ENCODE peak calls at places on chromosomes 16 and 17, in nine cellular contexts. Z, L, U, D, G, R, X, C and K are unnamed samples.

GRCh38 chr16:19716183-19716582 is 1.8 kb downstream of the KNOP1 start:
- DNase-seq in G (no peak), Z (no peak), U (no peak), X (peak), R (no peak), L (no peak), D (no peak), C (no peak), K (no peak)

GRCh38 chr17:5758651-5759050 is 174.3 kb upstream of the NLRP1 start:
- DNase-seq in R (peak), Z (no peak), G (no peak), X (no peak), C (no peak), L (no peak), D (peak), U (peak), K (peak)

GRCh38 chr16:27238591-27238990 is 30.0 kb downstream of the NSMCE1 start:
- DNase-seq in L (no peak), X (no peak), Z (no peak), G (no peak), D (no peak), U (no peak), C (no peak), R (no peak), K (no peak)

GRCh38 chr16:13939821-13940220 is 19.9 kb downstream of the ERCC4 start:
- DNase-seq in U (no peak), L (no peak), C (no peak), R (no peak), D (no peak), X (no peak), Z (no peak), G (no peak), K (no peak)

GRCh38 chr17:27293898-27294688 is at the start of gene WSB1:
- DNase-seq in X (peak), R (peak), U (peak), C (peak), Z (peak), L (peak), D (peak), G (peak), K (peak)

GRCh38 chr16:16992986-16993783 is 477.6 kb downstream of the XYLT1 start:
- DNase-seq in R (no peak), D (no peak), U (no peak), C (no peak), G (no peak), X (no peak), Z (no peak), L (no peak), K (no peak)

GRCh38 chr17:17749921-17750320 is 68.7 kb downstream of the RAI1 start:
- DNase-seq in U (peak), D (peak), L (peak), G (no peak), X (peak), Z (peak), C (peak), R (peak), K (no peak)

GRCh38 chr17:52841971-52842370 is 683.5 kb upstream of the CA10 start:
- DNase-seq in D (no peak), Z (no peak), U (no peak), G (no peak), C (no peak), R (no peak), L (no peak), X (no peak), K (no peak)

GRCh38 chr16:83980794-83981193 is 12.8 kb downstream of the NECAB2 start:
- DNase-seq in D (no peak), X (no peak), G (no peak), U (no peak), L (no peak), C (no peak), Z (no peak), R (no peak), K (no peak)

GRCh38 chr17:76567634-76568432 is 17.8 kb downstream of the ST6GALNAC2 start:
- DNase-seq in Z (no peak), L (no peak), C (peak), X (no peak), R (no peak), U (peak), D (no peak), G (peak), K (no peak)

GRCh38 chr17:67157732-67158639 is 87.0 kb downstream of the HELZ start:
- DNase-seq in U (peak), G (no peak), X (no peak), C (no peak), D (peak), L (no peak), R (peak), Z (no peak), K (no peak)

GRCh38 chr16:73213761-73214480 is 166.0 kb upstream of the ZFHX3 start:
- DNase-seq in C (no peak), G (no peak), R (no peak), X (no peak), D (no peak), L (no peak), Z (no peak), U (no peak), K (no peak)

DNA sequence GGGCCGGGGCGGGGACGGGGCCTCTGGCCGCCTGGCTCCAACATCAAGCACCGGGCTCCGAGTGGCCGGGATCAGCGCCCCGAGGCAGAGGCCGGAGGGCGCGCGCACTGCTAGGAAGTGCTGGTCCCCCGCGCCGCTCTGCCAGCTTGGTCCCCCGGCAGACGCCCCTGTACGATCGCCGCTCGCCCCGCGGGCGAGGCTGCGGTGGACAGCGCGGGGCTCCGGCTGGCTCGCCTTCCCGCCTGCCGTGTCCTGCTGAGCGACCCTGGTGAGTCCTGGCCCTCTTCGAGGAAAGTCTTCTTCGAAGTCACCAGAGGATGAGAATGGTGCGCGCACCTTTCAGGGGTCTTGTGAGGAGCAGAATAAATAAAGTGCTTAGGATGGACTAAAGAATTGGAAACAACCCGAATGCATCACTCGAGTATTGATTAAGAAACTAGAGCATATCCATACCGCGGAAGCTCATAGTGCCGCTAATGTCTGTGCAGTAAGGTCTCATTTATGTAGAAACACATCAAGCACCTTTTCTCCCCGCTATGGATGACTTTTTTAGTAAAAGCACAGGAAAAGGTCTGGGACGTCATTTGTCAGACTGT is 389 bp downstream of the ZNF213 start:
- DNase-seq in L (no peak), U (no peak), X (no peak), G (no peak), R (no peak), Z (no peak), D (peak), C (no peak), K (no peak)
- TF ChIP-seq POLR2A in L (no peak), U (no peak), X (no peak), G (no peak), R (peak), Z (no peak), D (peak), C (no peak), K (peak)

DNA sequence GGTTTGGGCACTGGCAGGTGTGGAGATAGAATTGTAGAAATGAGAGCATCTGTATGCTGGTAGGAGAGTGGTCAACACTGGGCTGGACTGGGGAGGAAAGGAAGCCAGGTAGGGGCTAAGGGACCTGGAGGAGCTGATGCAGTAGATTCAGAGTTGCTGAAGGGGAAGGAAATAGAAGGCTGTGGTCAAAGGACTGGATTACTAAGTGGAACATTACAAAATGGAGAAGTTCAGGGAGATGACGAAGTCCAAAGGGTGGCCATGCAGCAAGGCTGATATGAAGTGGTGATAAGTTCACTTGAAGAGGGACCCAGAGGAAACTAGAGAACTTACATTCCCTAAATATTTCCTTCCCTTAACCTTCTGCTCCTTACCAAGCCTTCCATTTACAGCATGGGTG is 8.6 kb upstream of the CCL2 start:
- DNase-seq in D (no peak), Z (no peak), U (peak), R (no peak), X (no peak), L (no peak), C (no peak), G (no peak), K (no peak)
- H3K4me3 ChIP-seq in D (no peak), Z (no peak), U (no peak), R (no peak), X (no peak), L (no peak), C (no peak), G (no peak), K (no peak)

DNA sequence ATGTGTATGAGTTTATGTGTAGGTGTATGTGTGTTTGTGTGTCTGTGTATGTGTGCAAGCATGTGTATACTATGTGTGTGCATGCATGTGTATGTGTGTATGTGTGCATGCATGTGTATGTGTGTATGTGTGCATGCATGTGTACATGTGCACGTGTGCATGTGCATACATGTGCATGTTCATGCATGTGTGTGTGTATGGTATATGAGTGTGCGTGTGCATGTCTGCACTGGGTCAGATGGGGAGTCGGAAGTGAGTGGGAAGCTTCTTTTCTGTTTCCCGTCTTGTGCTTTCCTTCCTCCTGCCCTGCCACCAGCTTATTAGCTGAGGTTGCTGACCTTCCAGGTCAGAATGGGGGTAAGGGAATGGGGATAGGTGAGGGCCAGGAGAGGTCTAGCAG is 174.7 kb downstream of the MAP2K4 start:
- DNase-seq in X (no peak), C (no peak), Z (no peak), G (no peak), R (no peak), D (no peak), U (no peak), L (no peak), K (no peak)
- TF ChIP-seq POLR2A in X (no peak), C (no peak), Z (no peak), G (no peak), R (no peak), D (no peak), U (no peak), L (no peak), K (no peak)

GRCh38 chr17:50920041-50920410 is 53.9 kb upstream of the TOB1 start:
- DNase-seq in G (no peak), L (no peak), R (no peak), C (no peak), Z (no peak), D (no peak), X (no peak), U (no peak), K (no peak)
- H3K4me3 ChIP-seq in G (no peak), L (no peak), R (no peak), C (no peak), Z (no peak), D (no peak), X (no peak), U (no peak), K (no peak)

GRCh38 chr17:75514299-75515228 is 773 bp downstream of the CASKIN2 start:
- DNase-seq in D (no peak), Z (peak), R (no peak), C (no peak), X (peak), U (peak), G (no peak), L (no peak), K (peak)

GRCh38 chr17:75515523-75516254 is at the start of gene CASKIN2:
- DNase-seq in L (peak), D (peak), X (peak), Z (peak), R (peak), C (peak), G (peak), U (peak), K (peak)

GRCh38 chr17:75516255-75516618 is at the start of gene TSEN54:
- DNase-seq in L (peak), R (peak), U (peak), Z (peak), G (peak), D (peak), C (peak), X (peak), K (peak)

GRCh38 chr17:75513667-75514052 is 1.7 kb downstream of the CASKIN2 start:
- DNase-seq in R (no peak), Z (peak), L (no peak), D (no peak), X (no peak), U (no peak), G (no peak), C (no peak), K (no peak)

GRCh38 chr17:75515229-75515522 is 161 bp downstream of the CASKIN2 start:
- DNase-seq in R (no peak), L (no peak), G (no peak), X (no peak), Z (no peak), D (no peak), C (no peak), U (no peak), K (no peak)
- TF ChIP-seq POLR2A in R (peak), L (peak), G (peak), X (no peak), Z (peak), D (peak), C (no peak), U (no peak), K (no peak)

GRCh38 chr17:15441315-15441714 is 26.1 kb downstream of the CDRT4 start:
- DNase-seq in Z (no peak), L (no peak), G (no peak), U (no peak), D (peak), X (no peak), R (no peak), C (no peak), K (no peak)

GRCh38 chr17:15431766-15432165 is 35.7 kb downstream of the CDRT4 start:
- DNase-seq in U (no peak), L (no peak), R (no peak), C (no peak), G (no peak), X (no peak), Z (no peak), D (no peak), K (no peak)

GRCh38 chr17:15440347-15440746 is 27.1 kb downstream of the CDRT4 start:
- DNase-seq in D (no peak), X (no peak), R (no peak), U (peak), C (no peak), G (no peak), L (no peak), Z (no peak), K (peak)

GRCh38 chr17:15432807-15433547 is 34.4 kb downstream of the CDRT4 start:
- DNase-seq in R (no peak), C (no peak), X (no peak), D (no peak), U (no peak), G (no peak), Z (peak), L (no peak), K (no peak)

DNA sequence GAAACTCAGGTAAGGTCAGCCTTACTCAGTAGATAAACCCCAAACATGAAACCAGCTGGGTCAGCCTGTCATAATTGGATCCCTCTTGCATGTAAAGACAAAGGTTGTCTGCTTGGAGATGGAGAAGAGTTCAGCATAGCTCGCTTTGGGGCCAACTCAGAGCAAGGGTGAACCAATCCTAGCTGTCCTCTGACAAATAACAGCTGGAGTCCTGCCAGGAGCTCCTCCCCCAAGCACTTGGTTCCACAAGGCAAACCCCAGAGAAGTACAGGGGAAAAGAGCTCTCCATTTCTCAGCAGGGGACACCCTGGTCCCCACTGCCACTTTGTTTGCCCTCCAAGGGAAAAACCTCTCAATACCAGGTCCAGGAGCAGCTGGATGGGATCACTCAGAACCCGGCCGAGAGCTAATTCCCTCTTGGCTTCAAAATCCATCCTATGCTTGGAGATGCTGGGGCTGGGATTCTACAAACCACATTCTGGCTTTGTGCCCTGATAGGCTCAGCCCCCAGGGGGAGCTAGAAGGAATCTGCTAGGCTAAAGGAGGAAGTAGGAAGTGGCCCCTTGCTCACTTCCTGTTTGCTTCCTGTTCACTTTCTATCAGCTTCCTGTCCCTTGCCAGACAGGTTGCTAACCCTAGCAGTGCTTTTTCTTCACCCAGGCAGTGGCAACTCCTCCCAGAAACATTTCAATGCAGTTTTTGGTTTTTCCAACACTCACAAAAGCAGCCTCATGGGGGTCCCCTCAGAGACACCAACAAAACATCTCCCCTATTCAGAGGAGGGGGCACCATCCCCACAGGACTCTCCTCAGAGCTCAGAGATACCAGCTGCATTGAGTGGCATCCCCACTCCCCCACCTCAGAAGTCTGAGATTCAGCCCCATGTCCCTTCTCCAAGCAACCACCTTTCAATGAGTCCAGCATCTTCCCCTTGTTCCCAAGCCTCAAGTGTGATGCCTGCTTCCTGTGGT is 30.7 kb downstream of the CDRT4 start:
- DNase-seq in L (peak), X (peak), R (peak), G (peak), U (peak), C (peak), D (peak), Z (peak), K (peak)
- H3K4me3 ChIP-seq in L (no peak), X (no peak), R (no peak), G (no peak), U (no peak), C (no peak), D (no peak), Z (no peak), K (no peak)